ENCODE peak calls at places on chromosomes 2 and 18, in seven cellular contexts. L is D341Med, H is NCI-H1417, O is cerebellum, N is brain microvascular endothelial cell, E is sigmoid colon, A is SK-N-SH. W is an unnamed sample.

GRCh38 chr2:238387376-238387775 is 39.4 kb upstream of the ASB1 start:
- DNase-seq in L (no peak), H (no peak), O (no peak), N (no peak), E (no peak), A (no peak), W (no peak)

GRCh38 chr2:72581560-72582181 is 244.2 kb downstream of the EXOC6B start:
- DNase-seq in L (peak), H (no peak), O (no peak), N (no peak), E (no peak), A (no peak), W (no peak)

GRCh38 chr2:134169788-134170187 is 84.1 kb upstream of the MGAT5 start:
- DNase-seq in L (no peak), H (no peak), O (no peak), N (no peak), E (no peak), A (no peak), W (no peak)

GRCh38 chr18:50729986-50730385 is 89.8 kb downstream of the MRO start:
- DNase-seq in L (no peak), H (no peak), O (no peak), N (no peak), E (no peak), A (no peak), W (no peak)

GRCh38 chr2:37468139-37468538 is 123.7 kb downstream of the QPCT start:
- DNase-seq in L (no peak), H (no peak), O (no peak), N (no peak), E (no peak), A (no peak), W (no peak)

GRCh38 chr2:128264881-128265607 is 53.6 kb downstream of the HS6ST1 start:
- DNase-seq in L (no peak), H (no peak), O (no peak), N (no peak), E (no peak), A (no peak), W (no peak)

GRCh38 chr2:216362730-216363129 is 9.6 kb downstream of the MARCHF4 start:
- DNase-seq in L (no peak), H (no peak), O (no peak), N (peak), E (no peak), A (no peak), W (no peak)

GRCh38 chr2:150557020-150557644 is 69.7 kb upstream of the RND3 start:
- DNase-seq in L (no peak), H (no peak), O (no peak), N (no peak), E (no peak), A (no peak), W (no peak)

GRCh38 chr2:119240311-119241204 is 16.9 kb downstream of the STEAP3 start:
- DNase-seq in L (peak), H (peak), O (peak), N (peak), E (no peak), A (peak), W (peak)

GRCh38 chr2:148602918-148603561 is 41.5 kb upstream of the EPC2 start:
- DNase-seq in L (no peak), H (no peak), O (no peak), N (no peak), E (no peak), A (no peak), W (no peak)

GRCh38 chr2:13230221-13230620 is 513.5 kb downstream of the TRIB2 start:
- DNase-seq in L (peak), H (no peak), O (no peak), N (peak), E (no peak), A (peak), W (peak)

W was measured in BE2C.